ENCODE peak calls at places on chromosomes 1 and 21, in six cellular contexts. Z is fibroblast of lung, F is K562, U is HCT116, N is IMR-90, A is neural progenitor cell. X is an unnamed sample.

GRCh38 chr1:235710665-235711064 is 61.1 kb upstream of the GNG4 start:
- DNase-seq in Z (no peak), F (no peak), U (no peak), N (no peak), A (peak), X (no peak)

GRCh38 chr1:242522304-242522945 is 2.1 kb downstream of the PLD5 start:
- DNase-seq in Z (peak), F (no peak), U (no peak), N (no peak), A (no peak), X (no peak)

GRCh38 chr1:88791192-88791591 is 100.2 kb downstream of the GTF2B start:
- DNase-seq in Z (no peak), F (no peak), U (no peak), N (peak), A (no peak), X (no peak)

GRCh38 chr1:52601519-52601918 is 652 bp upstream of the GPX7 start:
- DNase-seq in Z (no peak), F (no peak), U (no peak), N (no peak), A (no peak), X (no peak)

GRCh38 chr21:41953249-41953830 is 478 bp downstream of the C2CD2 start:
- DNase-seq in Z (no peak), F (no peak), U (no peak), N (no peak), A (peak), X (no peak)

GRCh38 chr1:56507925-56508522 is 71.3 kb downstream of the PLPP3 start:
- DNase-seq in Z (no peak), F (no peak), U (no peak), N (no peak), A (no peak), X (no peak)

GRCh38 chr1:86756062-86756406 is 51.7 kb downstream of the SH3GLB1 start:
- DNase-seq in Z (no peak), F (peak), U (no peak), N (no peak), A (no peak), X (no peak)

GRCh38 chr21:27564684-27565280 is 597.9 kb upstream of the ADAMTS5 start:
- DNase-seq in Z (peak), F (no peak), U (no peak), N (peak), A (peak), X (no peak)

GRCh38 chr21:21714396-21714795 is 716.2 kb downstream of the NCAM2 start:
- DNase-seq in Z (peak), F (no peak), U (no peak), N (peak), A (no peak), X (no peak)

GRCh38 chr1:95953005-95953404 is 719.0 kb downstream of the RWDD3 start:
- DNase-seq in Z (peak), F (no peak), U (peak), N (peak), A (peak), X (no peak)

GRCh38 chr1:151282883-151283725 is 1.0 kb downstream of the ZNF687 start:
- DNase-seq in Z (peak), F (peak), U (no peak), N (no peak), A (peak), X (no peak)

GRCh38 chr1:109502368-109502851 is 7.1 kb downstream of the AMIGO1 start:
- DNase-seq in Z (no peak), F (no peak), U (no peak), N (no peak), A (no peak), X (no peak)

GRCh38 chr1:211381481-211382181 is 55.0 kb downstream of the TRAF5 start:
- DNase-seq in Z (no peak), F (no peak), U (no peak), N (no peak), A (no peak), X (no peak)

GRCh38 chr1:97120821-97121220 is 399.2 kb downstream of the PTBP2 start:
- DNase-seq in Z (no peak), F (no peak), U (no peak), N (no peak), A (no peak), X (no peak)

GRCh38 chr1:49971088-49971487 is 52.7 kb downstream of the AGBL4 start:
- DNase-seq in Z (no peak), F (no peak), U (no peak), N (no peak), A (no peak), X (no peak)

GRCh38 chr21:17738171-17738953 is 80.8 kb downstream of the C21orf91 start:
- DNase-seq in Z (no peak), F (no peak), U (no peak), N (no peak), A (peak), X (no peak)

GRCh38 chr1:85202092-85202863 is 1.5 kb upstream of the SYDE2 start:
- DNase-seq in Z (no peak), F (no peak), U (no peak), N (no peak), A (no peak), X (no peak)

GRCh38 chr1:176051902-176052518 is 155.1 kb downstream of the COP1 start:
- DNase-seq in Z (no peak), F (no peak), U (no peak), N (peak), A (no peak), X (no peak)

GRCh38 chr1:56200921-56201320 is 378.4 kb downstream of the PLPP3 start:
- DNase-seq in Z (no peak), F (no peak), U (no peak), N (peak), A (no peak), X (no peak)

GRCh38 chr1:151992345-151993083 is 1.1 kb downstream of the S100A10 start:
- DNase-seq in Z (peak), F (peak), U (peak), N (peak), A (peak), X (peak)

GRCh38 chr1:1019122-1019999 is 559 bp upstream of the AGRN start:
- DNase-seq in Z (peak), F (peak), U (peak), N (peak), A (peak), X (no peak)
- TF ChIP-seq CTCF in Z (peak), F (peak), U (peak), N (peak), A (peak), X (no peak)

GRCh38 chr1:210372931-210373627 is 44.4 kb downstream of the HHAT start:
- DNase-seq in Z (no peak), F (no peak), U (no peak), N (no peak), A (no peak), X (no peak)
- H3K9ac ChIP-seq in Z (no peak), F (no peak), U (no peak), N (no peak), A (no peak), X (no peak)

DNA sequence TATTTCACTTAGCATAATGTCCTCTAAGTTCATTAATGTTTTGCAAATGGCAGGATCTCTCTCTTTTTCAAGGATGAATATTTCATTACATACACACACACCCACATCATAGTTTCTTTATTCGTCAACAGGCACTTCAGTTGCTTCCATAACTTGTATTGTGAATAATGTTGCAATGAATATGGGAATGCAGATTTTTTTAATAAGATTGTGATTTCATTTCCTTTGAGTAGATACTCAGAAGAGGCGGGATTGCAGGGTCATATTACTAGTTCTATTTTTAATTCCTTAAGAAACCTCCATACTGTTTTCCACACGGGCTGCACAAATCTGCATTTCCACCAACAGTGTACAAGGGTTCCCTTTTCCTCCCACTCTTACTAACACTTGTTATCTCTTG is 134.0 kb downstream of the CLEC20A start:
- DNase-seq in Z (peak), F (no peak), U (no peak), N (peak), A (no peak), X (no peak)
- H3K4me2 ChIP-seq in Z (peak), F (no peak), U (no peak), N (peak), A (no peak), X (no peak)

GRCh38 chr1:16393255-16394177 is 26.5 kb downstream of the SZRD1 start:
- DNase-seq in Z (no peak), F (no peak), U (no peak), N (no peak), A (no peak), X (no peak)
- TF ChIP-seq CTCF in Z (no peak), F (no peak), U (no peak), N (no peak), A (no peak), X (no peak)

DNA sequence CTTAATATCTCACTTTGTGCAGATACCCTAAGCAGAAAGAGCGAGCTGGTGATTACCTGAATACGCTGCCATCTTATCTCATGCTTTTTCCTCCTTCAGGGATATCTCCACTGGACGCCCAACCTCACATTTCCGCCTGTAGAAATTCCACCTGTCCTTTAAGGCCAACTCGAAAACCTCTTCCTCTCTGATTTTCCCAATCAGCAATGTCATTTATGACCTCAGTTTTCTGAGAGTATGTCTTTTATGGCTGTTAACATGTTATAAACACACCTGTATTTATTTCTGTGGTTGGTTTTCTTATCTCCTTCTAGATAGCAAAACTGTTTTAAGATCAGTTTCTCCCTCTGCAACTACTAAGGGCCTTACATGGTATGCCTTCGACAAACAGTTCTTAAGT is 41.1 kb downstream of the CD34 start:
- DNase-seq in Z (no peak), F (no peak), U (no peak), N (no peak), A (no peak), X (no peak)
- H3K9ac ChIP-seq in Z (no peak), F (no peak), U (no peak), N (no peak), A (no peak), X (no peak)

DNA sequence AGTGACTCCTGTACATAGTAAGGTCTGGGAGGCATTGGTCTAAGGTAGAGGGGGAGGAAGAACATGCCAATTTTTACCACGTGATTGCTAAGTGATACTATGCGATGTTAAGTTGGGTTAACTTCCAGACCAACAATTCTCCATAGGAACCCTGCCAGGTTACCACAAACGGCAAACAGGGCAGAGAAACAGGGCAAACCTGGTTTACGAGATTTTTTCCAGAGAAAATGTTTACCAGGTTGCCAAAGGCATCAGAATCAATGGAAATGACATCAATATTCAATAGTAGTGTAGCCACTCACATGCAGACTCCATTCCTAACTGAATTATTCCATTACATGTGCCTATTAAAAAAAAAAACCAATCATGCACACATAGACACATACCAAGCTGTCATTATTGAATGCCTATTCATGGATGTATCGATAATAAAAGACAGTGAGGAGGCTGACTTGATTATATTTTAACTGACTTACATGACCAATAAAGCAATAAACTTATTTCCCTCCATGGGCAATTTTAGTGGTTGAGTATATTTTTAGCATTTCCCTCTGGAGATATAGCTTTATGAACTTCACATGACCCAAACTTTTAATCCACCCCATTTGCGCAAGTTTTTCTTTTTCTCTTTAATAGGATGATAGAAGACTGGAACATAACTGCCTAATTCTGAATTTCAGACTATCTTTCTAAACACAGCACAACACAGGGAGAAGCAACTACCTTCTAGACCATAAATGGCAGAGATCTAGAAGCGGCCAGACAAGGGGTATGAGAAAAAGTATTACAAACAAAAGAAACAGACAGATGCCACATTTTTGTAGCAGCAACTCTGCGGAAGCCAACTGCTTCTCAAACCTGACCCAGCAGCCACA is 40.6 kb upstream of the KCNE1 start:
- DNase-seq in Z (no peak), F (no peak), U (no peak), N (no peak), A (no peak), X (no peak)
- H3K4me2 ChIP-seq in Z (peak), F (no peak), U (no peak), N (peak), A (no peak), X (peak)

GRCh38 chr1:20266141-20266540 is 24.5 kb upstream of the VWA5B1 start:
- DNase-seq in Z (peak), F (no peak), U (no peak), N (peak), A (no peak), X (no peak)

GRCh38 chr1:20276428-20276827 is 14.2 kb upstream of the VWA5B1 start:
- DNase-seq in Z (no peak), F (no peak), U (no peak), N (no peak), A (no peak), X (no peak)

GRCh38 chr1:20266642-20267041 is 24.0 kb upstream of the VWA5B1 start:
- DNase-seq in Z (no peak), F (no peak), U (no peak), N (no peak), A (peak), X (no peak)

GRCh38 chr1:20271498-20272400 is 18.9 kb upstream of the VWA5B1 start:
- DNase-seq in Z (no peak), F (no peak), U (no peak), N (no peak), A (peak), X (no peak)
- TF ChIP-seq CTCF in Z (no peak), F (no peak), U (peak), N (no peak), A (peak), X (peak)

GRCh38 chr1:195849180-195849579 is 759.1 kb downstream of the KCNT2 start:
- DNase-seq in Z (no peak), F (no peak), U (no peak), N (no peak), A (no peak), X (no peak)
- H3K9ac ChIP-seq in Z (no peak), F (no peak), U (no peak), N (no peak), A (no peak), X (no peak)

GRCh38 chr1:161736332-161736969 is 13.1 kb upstream of the DUSP12 start:
- DNase-seq in Z (no peak), F (no peak), U (no peak), N (peak), A (no peak), X (no peak)
- H3K4me2 ChIP-seq in Z (peak), F (no peak), U (peak), N (peak), A (no peak), X (peak)

GRCh38 chr1:215523128-215523861 is 43.8 kb upstream of the KCTD3 start:
- DNase-seq in Z (peak), F (no peak), U (peak), N (peak), A (no peak), X (no peak)

GRCh38 chr1:215521279-215521678 is 45.8 kb upstream of the KCTD3 start:
- DNase-seq in Z (no peak), F (no peak), U (no peak), N (no peak), A (no peak), X (no peak)

GRCh38 chr1:215518594-215518993 is 48.5 kb upstream of the KCTD3 start:
- DNase-seq in Z (no peak), F (no peak), U (no peak), N (no peak), A (no peak), X (no peak)

GRCh38 chr1:215517441-215517891 is 49.6 kb upstream of the KCTD3 start:
- DNase-seq in Z (peak), F (no peak), U (peak), N (peak), A (peak), X (no peak)
- TF ChIP-seq CTCF in Z (no peak), F (no peak), U (peak), N (peak), A (peak), X (peak)